ENCODE peak calls at places on chromosomes 2 and 18, in eight cellular contexts. One of them, this sample, is unnamed.

GRCh38 chr2:161814008-161814660 is 189.9 kb downstream of the SLC4A10 start:
- DNase-seq in left ventricle myocardium inferior: no peak
- DNase-seq in fibroblast of lung: no peak
- DNase-seq in ecto neural progenitor cell: no peak
- DNase-seq in amygdala: no peak
- DNase-seq in HuH-7.5: no peak
- DNase-seq in ovary: no peak
- DNase-seq in head of caudate nucleus: no peak
- DNase-seq in this sample: no peak

GRCh38 chr18:79070486-79070885 is 1.3 kb downstream of the ATP9B start:
- DNase-seq in left ventricle myocardium inferior: no peak
- DNase-seq in fibroblast of lung: peak
- DNase-seq in ecto neural progenitor cell: no peak
- DNase-seq in amygdala: no peak
- DNase-seq in HuH-7.5: no peak
- DNase-seq in ovary: no peak
- DNase-seq in head of caudate nucleus: no peak
- DNase-seq in this sample: no peak

GRCh38 chr18:34627138-34627920 is 82.8 kb upstream of the DTNA start:
- DNase-seq in left ventricle myocardium inferior: no peak
- DNase-seq in fibroblast of lung: no peak
- DNase-seq in ecto neural progenitor cell: no peak
- DNase-seq in amygdala: no peak
- DNase-seq in HuH-7.5: no peak
- DNase-seq in ovary: no peak
- DNase-seq in head of caudate nucleus: peak
- DNase-seq in this sample: no peak

GRCh38 chr2:230068658-230069080 is at the start of gene SLC16A14:
- DNase-seq in left ventricle myocardium inferior: no peak
- DNase-seq in fibroblast of lung: peak
- DNase-seq in ecto neural progenitor cell: no peak
- DNase-seq in amygdala: no peak
- DNase-seq in HuH-7.5: peak
- DNase-seq in ovary: no peak
- DNase-seq in head of caudate nucleus: peak
- DNase-seq in this sample: peak

GRCh38 chr2:233832414-233832813 is 21.9 kb downstream of the HJURP start:
- DNase-seq in left ventricle myocardium inferior: no peak
- DNase-seq in fibroblast of lung: peak
- DNase-seq in ecto neural progenitor cell: no peak
- DNase-seq in amygdala: no peak
- DNase-seq in HuH-7.5: no peak
- DNase-seq in ovary: no peak
- DNase-seq in head of caudate nucleus: no peak
- DNase-seq in this sample: no peak

GRCh38 chr2:64228126-64228678 is 84.0 kb upstream of the PELI1 start:
- DNase-seq in left ventricle myocardium inferior: peak
- DNase-seq in fibroblast of lung: peak
- DNase-seq in ecto neural progenitor cell: peak
- DNase-seq in amygdala: peak
- DNase-seq in HuH-7.5: peak
- DNase-seq in ovary: peak
- DNase-seq in head of caudate nucleus: peak
- DNase-seq in this sample: peak

GRCh38 chr2:25845843-25846505 is 32.3 kb downstream of the ASXL2 start:
- DNase-seq in left ventricle myocardium inferior: no peak
- DNase-seq in fibroblast of lung: no peak
- DNase-seq in ecto neural progenitor cell: no peak
- DNase-seq in amygdala: no peak
- DNase-seq in HuH-7.5: no peak
- DNase-seq in ovary: no peak
- DNase-seq in head of caudate nucleus: no peak
- DNase-seq in this sample: peak

GRCh38 chr2:37885329-37885993 is 39.6 kb upstream of the RMDN2 start:
- DNase-seq in left ventricle myocardium inferior: no peak
- DNase-seq in fibroblast of lung: no peak
- DNase-seq in ecto neural progenitor cell: no peak
- DNase-seq in amygdala: no peak
- DNase-seq in HuH-7.5: no peak
- DNase-seq in ovary: no peak
- DNase-seq in head of caudate nucleus: no peak
- DNase-seq in this sample: no peak

GRCh38 chr2:222959358-222959757 is 92.6 kb upstream of the KCNE4 start:
- DNase-seq in left ventricle myocardium inferior: no peak
- DNase-seq in fibroblast of lung: peak
- DNase-seq in ecto neural progenitor cell: peak
- DNase-seq in amygdala: no peak
- DNase-seq in HuH-7.5: no peak
- DNase-seq in ovary: no peak
- DNase-seq in head of caudate nucleus: no peak
- DNase-seq in this sample: peak

GRCh38 chr2:101190753-101191516 is 39.8 kb upstream of the TBC1D8 start:
- DNase-seq in left ventricle myocardium inferior: no peak
- DNase-seq in fibroblast of lung: peak
- DNase-seq in ecto neural progenitor cell: no peak
- DNase-seq in amygdala: no peak
- DNase-seq in HuH-7.5: no peak
- DNase-seq in ovary: no peak
- DNase-seq in head of caudate nucleus: no peak
- DNase-seq in this sample: no peak

GRCh38 chr2:231926761-231927565 is 767 bp upstream of the NPPC start:
- DNase-seq in left ventricle myocardium inferior: no peak
- DNase-seq in fibroblast of lung: no peak
- DNase-seq in ecto neural progenitor cell: no peak
- DNase-seq in amygdala: peak
- DNase-seq in HuH-7.5: peak
- DNase-seq in ovary: peak
- DNase-seq in head of caudate nucleus: peak
- DNase-seq in this sample: peak

GRCh38 chr2:128317186-128317897 is 1.3 kb downstream of the HS6ST1 start:
- DNase-seq in left ventricle myocardium inferior: no peak
- DNase-seq in fibroblast of lung: no peak
- DNase-seq in ecto neural progenitor cell: peak
- DNase-seq in amygdala: no peak
- DNase-seq in HuH-7.5: no peak
- DNase-seq in ovary: peak
- DNase-seq in head of caudate nucleus: peak
- DNase-seq in this sample: peak

GRCh38 chr2:103815732-103816131 is 1038.2 kb upstream of the POU3F3 start:
- DNase-seq in left ventricle myocardium inferior: no peak
- DNase-seq in fibroblast of lung: no peak
- DNase-seq in ecto neural progenitor cell: no peak
- DNase-seq in amygdala: no peak
- DNase-seq in HuH-7.5: no peak
- DNase-seq in ovary: no peak
- DNase-seq in head of caudate nucleus: no peak
- DNase-seq in this sample: no peak

GRCh38 chr18:74610216-74610615 is 12.5 kb downstream of the ZNF407 start:
- DNase-seq in left ventricle myocardium inferior: no peak
- DNase-seq in fibroblast of lung: no peak
- DNase-seq in ecto neural progenitor cell: no peak
- DNase-seq in amygdala: no peak
- DNase-seq in HuH-7.5: no peak
- DNase-seq in ovary: no peak
- DNase-seq in head of caudate nucleus: no peak
- DNase-seq in this sample: no peak

GRCh38 chr2:228801451-228801850 is 469.6 kb downstream of the PID1 start:
- DNase-seq in left ventricle myocardium inferior: no peak
- DNase-seq in fibroblast of lung: peak
- DNase-seq in ecto neural progenitor cell: no peak
- DNase-seq in amygdala: no peak
- DNase-seq in HuH-7.5: no peak
- DNase-seq in ovary: no peak
- DNase-seq in head of caudate nucleus: no peak
- DNase-seq in this sample: no peak

GRCh38 chr2:17815466-17816184 is 635 bp upstream of the MSGN1 start:
- DNase-seq in left ventricle myocardium inferior: no peak
- DNase-seq in fibroblast of lung: no peak
- DNase-seq in ecto neural progenitor cell: no peak
- DNase-seq in amygdala: no peak
- DNase-seq in HuH-7.5: no peak
- DNase-seq in ovary: no peak
- DNase-seq in head of caudate nucleus: no peak
- DNase-seq in this sample: no peak

GRCh38 chr2:30147196-30147714 is 448 bp downstream of the YPEL5 start:
- DNase-seq in left ventricle myocardium inferior: peak
- DNase-seq in fibroblast of lung: no peak
- DNase-seq in ecto neural progenitor cell: no peak
- DNase-seq in amygdala: no peak
- DNase-seq in HuH-7.5: no peak
- DNase-seq in ovary: no peak
- DNase-seq in head of caudate nucleus: no peak
- DNase-seq in this sample: peak

GRCh38 chr2:119769645-119770044 is 9.9 kb downstream of the PTPN4 start:
- DNase-seq in left ventricle myocardium inferior: no peak
- DNase-seq in fibroblast of lung: no peak
- DNase-seq in ecto neural progenitor cell: no peak
- DNase-seq in amygdala: no peak
- DNase-seq in HuH-7.5: no peak
- DNase-seq in ovary: no peak
- DNase-seq in head of caudate nucleus: no peak
- DNase-seq in this sample: no peak

GRCh38 chr18:55778731-55779460 is 190.9 kb upstream of the TCF4 start:
- DNase-seq in left ventricle myocardium inferior: no peak
- DNase-seq in fibroblast of lung: no peak
- DNase-seq in ecto neural progenitor cell: no peak
- DNase-seq in amygdala: no peak
- DNase-seq in HuH-7.5: no peak
- DNase-seq in ovary: no peak
- DNase-seq in head of caudate nucleus: peak
- DNase-seq in this sample: no peak

GRCh38 chr2:23430263-23430662 is 45.3 kb downstream of the KLHL29 start:
- DNase-seq in left ventricle myocardium inferior: no peak
- DNase-seq in fibroblast of lung: peak
- DNase-seq in ecto neural progenitor cell: peak
- DNase-seq in amygdala: no peak
- DNase-seq in HuH-7.5: no peak
- DNase-seq in ovary: no peak
- DNase-seq in head of caudate nucleus: no peak
- DNase-seq in this sample: peak

GRCh38 chr2:82790277-82791021 is 1668.6 kb downstream of the SUCLG1 start:
- DNase-seq in left ventricle myocardium inferior: no peak
- DNase-seq in fibroblast of lung: peak
- DNase-seq in ecto neural progenitor cell: no peak
- DNase-seq in amygdala: no peak
- DNase-seq in HuH-7.5: peak
- DNase-seq in ovary: no peak
- DNase-seq in head of caudate nucleus: no peak
- DNase-seq in this sample: no peak

GRCh38 chr18:11146947-11147345 is 2.4 kb downstream of the PIEZO2 start:
- DNase-seq in left ventricle myocardium inferior: no peak
- DNase-seq in fibroblast of lung: no peak
- DNase-seq in ecto neural progenitor cell: no peak
- DNase-seq in amygdala: no peak
- DNase-seq in HuH-7.5: no peak
- DNase-seq in ovary: no peak
- DNase-seq in head of caudate nucleus: no peak
- DNase-seq in this sample: no peak

GRCh38 chr2:222864296-222864695 is 3.5 kb downstream of the ACSL3 start:
- DNase-seq in left ventricle myocardium inferior: no peak
- DNase-seq in fibroblast of lung: peak
- DNase-seq in ecto neural progenitor cell: no peak
- DNase-seq in amygdala: no peak
- DNase-seq in HuH-7.5: no peak
- DNase-seq in ovary: no peak
- DNase-seq in head of caudate nucleus: no peak
- DNase-seq in this sample: peak

GRCh38 chr2:205700331-205701132 is 18.2 kb downstream of the NRP2 start:
- DNase-seq in left ventricle myocardium inferior: no peak
- DNase-seq in fibroblast of lung: peak
- DNase-seq in ecto neural progenitor cell: no peak
- DNase-seq in amygdala: no peak
- DNase-seq in HuH-7.5: no peak
- DNase-seq in ovary: no peak
- DNase-seq in head of caudate nucleus: no peak
- DNase-seq in this sample: peak

GRCh38 chr2:188676012-188676405 is 298.2 kb upstream of the COL3A1 start:
- DNase-seq in left ventricle myocardium inferior: no peak
- DNase-seq in fibroblast of lung: peak
- DNase-seq in ecto neural progenitor cell: no peak
- DNase-seq in amygdala: no peak
- DNase-seq in HuH-7.5: no peak
- DNase-seq in ovary: no peak
- DNase-seq in head of caudate nucleus: no peak
- DNase-seq in this sample: no peak

This sample was measured in islet precursor cell.